ENCODE peak calls at places on chromosome 1, in ten cellular contexts. E is heart left ventricle, A is prostate gland, L is sigmoid colon, S is neural progenitor cell, V is left ventricle myocardium inferior, W is endodermal cell, Z is ascending aorta, G is IMR-90, T is esophagus squamous epithelium. Y is an unnamed sample. For H3K36me3, the result is how much of the 10 kb centered on the place peaks cover.

GRCh38 chr1:89905391-89906058 is 84.7 kb downstream of the LRRC8D start:
- DNase-seq in E (no peak), A (no peak), L (no peak), S (peak), V (no peak), W (no peak), Z (no peak), G (peak), T (no peak), Y (no peak)

GRCh38 chr1:184605941-184606340 is 148.7 kb downstream of the EDEM3 start:
- DNase-seq in E (no peak), A (no peak), L (no peak), S (no peak), V (no peak), W (no peak), Z (no peak), G (peak), T (no peak), Y (no peak)

GRCh38 chr1:241464985-241465384 is 54.6 kb downstream of the FH start:
- DNase-seq in E (no peak), A (no peak), L (no peak), S (peak), V (no peak), W (no peak), Z (no peak), G (no peak), T (no peak), Y (no peak)

GRCh38 chr1:228459091-228459993 is 27.8 kb upstream of the RNF187 start:
- DNase-seq in E (peak), A (no peak), L (peak), S (peak), V (peak), W (peak), Z (no peak), G (peak), T (no peak), Y (peak)

GRCh38 chr1:226529891-226530290 is 18.7 kb upstream of the STUM start:
- DNase-seq in E (no peak), A (no peak), L (no peak), S (no peak), V (no peak), W (peak), Z (no peak), G (no peak), T (no peak), Y (no peak)

GRCh38 chr1:115182012-115182715 is 92.9 kb upstream of the TSPAN2 start:
- DNase-seq in E (no peak), A (no peak), L (no peak), S (no peak), V (no peak), W (no peak), Z (no peak), G (no peak), T (no peak), Y (no peak)

GRCh38 chr1:67646145-67647035 is 38.6 kb upstream of the GADD45A start:
- DNase-seq in E (peak), A (peak), L (no peak), S (peak), V (peak), W (no peak), Z (no peak), G (peak), T (no peak), Y (no peak)

GRCh38 chr1:208917719-208918118 is 665.8 kb upstream of the CAMK1G start:
- DNase-seq in E (no peak), A (no peak), L (no peak), S (no peak), V (no peak), W (no peak), Z (no peak), G (no peak), T (no peak), Y (no peak)

GRCh38 chr1:179530352-179530751 is 45.4 kb downstream of the NPHS2 start:
- DNase-seq in E (no peak), A (no peak), L (no peak), S (no peak), V (no peak), W (no peak), Z (no peak), G (no peak), T (no peak), Y (no peak)

GRCh38 chr1:28984311-28984684 is 69.9 kb downstream of the EPB41 start:
- DNase-seq in E (no peak), A (no peak), L (no peak), S (no peak), V (no peak), W (no peak), Z (no peak), G (no peak), T (no peak), Y (no peak)
- H3K27ac ChIP-seq in E (peak), A (no peak), L (no peak), S (peak), V (peak), W (no peak), Z (no peak), G (no peak), T (no peak), Y (no peak)

DNA sequence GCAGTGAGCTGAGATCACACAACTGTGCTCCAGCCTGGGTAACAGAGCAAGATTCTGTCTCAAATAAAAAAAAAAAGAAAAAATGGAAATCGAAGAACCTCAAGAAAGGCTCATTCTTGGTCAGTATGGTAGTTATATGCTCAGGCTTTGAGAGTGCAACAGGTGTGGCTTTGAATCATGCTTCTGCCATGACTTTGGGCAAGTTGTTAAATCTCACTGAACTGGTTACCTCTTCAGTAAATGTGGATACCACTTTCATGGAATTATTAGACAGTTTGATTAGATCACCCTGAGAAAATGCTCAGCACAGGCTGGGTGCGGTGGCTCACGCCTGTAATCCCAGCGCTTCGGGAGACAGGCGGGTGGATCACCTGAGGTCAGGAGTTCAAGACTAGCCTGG is 12.8 kb downstream of the TRNAU1AP start:
- DNase-seq in E (no peak), A (no peak), L (no peak), S (no peak), V (no peak), W (no peak), Z (no peak), G (no peak), T (no peak), Y (no peak)
- H3K36me3 ChIP-seq in E (half or more), A (under half), L (under half), S (under half), V (half or more), W (half or more), Z (half or more), G (under half), T (half or more), Y (under half)

GRCh38 chr1:109625176-109625575 is 5.5 kb downstream of the AMPD2 start:
- DNase-seq in E (no peak), A (no peak), L (no peak), S (no peak), V (no peak), W (no peak), Z (no peak), G (no peak), T (no peak), Y (peak)
- H3K27ac ChIP-seq in E (no peak), A (peak), L (no peak), S (no peak), V (no peak), W (no peak), Z (no peak), G (no peak), T (no peak), Y (no peak)

DNA sequence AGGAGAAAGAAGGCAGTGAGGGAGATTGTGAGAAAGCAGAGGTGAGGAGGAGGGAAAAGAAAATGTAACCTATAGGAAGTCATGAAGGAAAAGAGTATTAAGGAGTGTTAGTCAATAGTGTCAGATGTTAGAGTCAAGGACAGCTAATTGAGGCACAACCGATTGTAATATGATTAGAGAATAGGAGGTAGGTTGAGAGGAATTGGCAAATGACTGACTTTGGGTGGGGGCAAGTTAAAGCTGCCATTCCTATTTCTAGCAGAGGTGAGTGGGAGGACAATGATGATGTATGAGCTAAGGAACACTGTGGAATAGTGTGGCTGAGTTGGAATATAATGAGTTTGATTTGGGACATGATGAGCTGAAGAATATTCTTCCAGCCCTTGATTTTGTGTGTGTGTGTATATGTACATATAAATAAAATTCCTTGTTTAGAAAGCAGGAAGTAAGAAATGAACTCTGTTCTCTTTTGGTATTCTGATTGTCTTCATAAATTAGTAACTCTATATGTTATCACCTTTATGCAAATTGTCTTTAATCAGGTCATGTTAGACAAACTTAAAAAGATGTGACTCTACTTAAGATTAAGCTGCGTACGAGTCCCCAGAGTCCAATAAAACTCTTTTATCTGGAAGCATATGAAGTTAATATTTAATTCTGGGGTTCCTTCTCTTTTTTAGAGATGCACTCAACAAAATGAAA is 98.4 kb downstream of the FNBP1L start:
- DNase-seq in E (no peak), A (no peak), L (no peak), S (no peak), V (no peak), W (no peak), Z (no peak), G (no peak), T (no peak), Y (no peak)
- H3K36me3 ChIP-seq in E (half or more), A (under half), L (under half), S (under half), V (half or more), W (half or more), Z (under half), G (under half), T (under half), Y (under half)

GRCh38 chr1:236193184-236193583 is 50.8 kb downstream of the GPR137B start:
- DNase-seq in E (no peak), A (no peak), L (no peak), S (no peak), V (no peak), W (no peak), Z (no peak), G (peak), T (no peak), Y (no peak)
- H3K27ac ChIP-seq in E (no peak), A (no peak), L (no peak), S (no peak), V (no peak), W (no peak), Z (no peak), G (no peak), T (no peak), Y (no peak)

GRCh38 chr1:31868862-31869261 is 53.0 kb upstream of the SPOCD1 start:
- DNase-seq in E (no peak), A (no peak), L (no peak), S (no peak), V (no peak), W (no peak), Z (no peak), G (no peak), T (no peak), Y (no peak)
- H3K36me3 ChIP-seq in E (under half), A (under half), L (under half), S (under half), V (under half), W (under half), Z (under half), G (under half), T (under half), Y (under half)

GRCh38 chr1:6467224-6467623 is 1.3 kb upstream of the TNFRSF25 start:
- DNase-seq in E (no peak), A (no peak), L (no peak), S (no peak), V (no peak), W (no peak), Z (no peak), G (no peak), T (no peak), Y (no peak)

GRCh38 chr1:6464915-6465314 is 1.1 kb downstream of the TNFRSF25 start:
- DNase-seq in E (no peak), A (no peak), L (no peak), S (no peak), V (no peak), W (no peak), Z (no peak), G (no peak), T (no peak), Y (no peak)

GRCh38 chr1:6465461-6466005 is 440 bp downstream of the TNFRSF25 start:
- DNase-seq in E (no peak), A (no peak), L (no peak), S (no peak), V (no peak), W (no peak), Z (no peak), G (no peak), T (no peak), Y (no peak)

GRCh38 chr1:6466751-6467150 is 778 bp upstream of the TNFRSF25 start:
- DNase-seq in E (no peak), A (no peak), L (no peak), S (no peak), V (no peak), W (no peak), Z (no peak), G (no peak), T (no peak), Y (no peak)

DNA sequence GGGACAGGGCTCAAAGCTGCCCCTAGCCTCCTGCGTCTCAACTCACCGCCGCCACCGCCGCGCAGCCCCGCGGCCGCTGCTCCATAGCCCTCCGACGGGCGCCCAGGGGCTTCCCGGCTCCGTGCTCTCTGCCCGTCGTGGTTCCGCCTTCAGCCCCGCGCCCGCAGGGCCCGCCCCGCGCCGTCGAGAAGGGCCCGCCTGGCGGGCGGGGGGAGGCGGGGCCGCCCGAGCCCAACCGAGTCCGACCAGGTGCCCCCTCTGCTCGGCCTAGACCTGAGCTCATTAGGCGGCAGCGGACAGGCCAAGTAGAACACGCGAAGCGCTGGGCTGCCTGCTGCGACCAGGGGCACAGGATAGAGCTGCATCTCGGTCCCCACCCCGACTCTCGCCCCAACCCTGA is at the start of gene TNFRSF25:
- DNase-seq in E (no peak), A (no peak), L (no peak), S (peak), V (no peak), W (peak), Z (no peak), G (no peak), T (no peak), Y (no peak)
- H3K27ac ChIP-seq in E (no peak), A (no peak), L (no peak), S (no peak), V (peak), W (no peak), Z (no peak), G (no peak), T (peak), Y (no peak)

DNA sequence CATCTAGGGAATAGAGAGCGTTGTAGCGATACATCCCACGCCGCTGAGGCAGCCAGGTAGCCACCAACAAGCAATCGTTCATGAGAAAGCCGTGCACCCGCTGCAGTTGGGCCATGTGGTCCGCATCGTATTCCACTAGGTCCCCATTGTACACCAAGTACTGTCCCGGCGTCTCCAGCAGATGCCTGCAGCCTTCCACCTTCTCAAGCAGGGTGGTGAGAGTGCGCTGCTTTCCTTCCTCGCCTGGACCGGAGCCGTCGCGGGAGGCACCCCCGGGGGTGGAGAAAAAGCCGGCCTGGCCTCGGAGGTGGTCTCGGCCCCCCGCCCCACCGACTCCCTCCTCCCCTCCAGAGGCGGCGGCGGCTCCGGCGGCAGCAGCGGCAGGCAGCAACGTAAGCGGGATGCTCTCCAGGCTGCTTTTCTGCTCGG is 595 bp downstream of the EXOC8 start:
- DNase-seq in E (peak), A (no peak), L (peak), S (no peak), V (peak), W (no peak), Z (no peak), G (no peak), T (no peak), Y (no peak)
- H3K36me3 ChIP-seq in E (under half), A (under half), L (under half), S (under half), V (under half), W (under half), Z (under half), G (under half), T (under half), Y (under half)